ENCODE peak calls at places on chromosome 16, in five cellular contexts. One of them, this sample, is unnamed.

GRCh38 chr16:19833581-19833980 is 51.1 kb downstream of the GPRC5B start:
- DNase-seq in HepG2: no peak
- DNase-seq in HCT116: no peak
- DNase-seq in GM12878: no peak
- DNase-seq in SK-N-SH: no peak
- DNase-seq in this sample: no peak

GRCh38 chr16:85485379-85485778 is 127.7 kb upstream of the GSE1 start:
- DNase-seq in HepG2: no peak
- DNase-seq in HCT116: no peak
- DNase-seq in GM12878: no peak
- DNase-seq in SK-N-SH: no peak
- DNase-seq in this sample: no peak

GRCh38 chr16:85832578-85833539 is 33.4 kb downstream of the COX4I1 start:
- DNase-seq in HepG2: no peak
- DNase-seq in HCT116: no peak
- DNase-seq in GM12878: no peak
- DNase-seq in SK-N-SH: no peak
- DNase-seq in this sample: no peak

GRCh38 chr16:64278196-64278595 is 843.7 kb downstream of the CDH11 start:
- DNase-seq in HepG2: no peak
- DNase-seq in HCT116: no peak
- DNase-seq in GM12878: no peak
- DNase-seq in SK-N-SH: no peak
- DNase-seq in this sample: no peak

GRCh38 chr16:68289202-68289601 is 21.5 kb downstream of the SLC7A6OS start:
- DNase-seq in HepG2: no peak
- DNase-seq in HCT116: no peak
- DNase-seq in GM12878: no peak
- DNase-seq in SK-N-SH: no peak
- DNase-seq in this sample: no peak

GRCh38 chr16:4053663-4054479 is 62.4 kb downstream of the ADCY9 start:
- DNase-seq in HepG2: no peak
- DNase-seq in HCT116: peak; percentile 12
- DNase-seq in GM12878: no peak
- DNase-seq in SK-N-SH: no peak
- DNase-seq in this sample: no peak

GRCh38 chr16:15960124-15960971 is 10.9 kb downstream of the ABCC1 start:
- DNase-seq in HepG2: no peak
- DNase-seq in HCT116: no peak
- DNase-seq in GM12878: no peak
- DNase-seq in SK-N-SH: no peak
- DNase-seq in this sample: no peak

GRCh38 chr16:1309888-1310831 is 724 bp downstream of the UBE2I start:
- DNase-seq in HepG2: no peak
- DNase-seq in HCT116: no peak
- DNase-seq in GM12878: no peak
- DNase-seq in SK-N-SH: peak; percentile 67
- DNase-seq in this sample: no peak

GRCh38 chr16:71693168-71693567 is 31.3 kb downstream of the PHLPP2 start:
- DNase-seq in HepG2: no peak
- DNase-seq in HCT116: no peak
- DNase-seq in GM12878: no peak
- DNase-seq in SK-N-SH: no peak
- DNase-seq in this sample: no peak

GRCh38 chr16:52456368-52456767 is 90.6 kb downstream of the TOX3 start:
- DNase-seq in HepG2: peak; percentile 95
- DNase-seq in HCT116: no peak
- DNase-seq in GM12878: no peak
- DNase-seq in SK-N-SH: no peak
- DNase-seq in this sample: no peak

GRCh38 chr16:89557230-89557935 is 3.1 kb upstream of the RPL13 start:
- DNase-seq in HepG2: peak; percentile 90
- DNase-seq in HCT116: peak; percentile 77
- DNase-seq in GM12878: no peak
- DNase-seq in SK-N-SH: peak; percentile 88
- DNase-seq in this sample: peak; percentile 72
- TF ChIP-seq YY1 in HepG2: peak; percentile 56
- TF ChIP-seq YY1 in HCT116: no peak
- TF ChIP-seq YY1 in GM12878: peak; percentile 39
- TF ChIP-seq YY1 in SK-N-SH: no peak
- TF ChIP-seq YY1 in this sample: no peak

GRCh38 chr16:62573466-62573865 is 537.2 kb upstream of the CDH8 start:
- DNase-seq in HepG2: no peak
- DNase-seq in HCT116: no peak
- DNase-seq in GM12878: no peak
- DNase-seq in SK-N-SH: no peak
- DNase-seq in this sample: no peak

GRCh38 chr16:62576636-62577035 is 540.4 kb upstream of the CDH8 start:
- DNase-seq in HepG2: no peak
- DNase-seq in HCT116: no peak
- DNase-seq in GM12878: no peak
- DNase-seq in SK-N-SH: no peak
- DNase-seq in this sample: no peak
- TF ChIP-seq YY1 in HepG2: no peak
- TF ChIP-seq YY1 in HCT116: no peak
- TF ChIP-seq YY1 in GM12878: no peak
- TF ChIP-seq YY1 in SK-N-SH: no peak
- TF ChIP-seq YY1 in this sample: no peak

DNA sequence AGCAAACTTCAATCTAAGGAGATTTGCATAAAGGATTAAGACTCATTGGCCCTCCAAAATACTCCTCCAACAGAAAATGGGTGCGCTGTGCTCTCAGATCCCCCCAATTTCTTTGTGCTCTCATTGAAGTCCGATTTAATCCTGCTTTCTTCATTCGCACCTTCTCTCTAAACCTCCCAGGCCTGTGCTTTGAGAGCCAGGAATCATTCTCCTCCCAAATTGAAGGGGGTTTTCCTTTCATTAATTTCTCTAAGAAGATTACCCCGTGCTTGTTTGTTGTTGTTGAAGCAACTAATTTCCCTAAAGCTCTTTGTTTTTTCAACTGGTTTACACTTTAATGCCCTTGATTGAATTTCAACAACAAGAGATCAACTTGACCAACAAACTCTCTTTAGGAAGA is 304.2 kb upstream of the IRX3 start:
- DNase-seq in HepG2: no peak
- DNase-seq in HCT116: no peak
- DNase-seq in GM12878: no peak
- DNase-seq in SK-N-SH: no peak
- DNase-seq in this sample: no peak
- TF ChIP-seq YY1 in HepG2: no peak
- TF ChIP-seq YY1 in HCT116: no peak
- TF ChIP-seq YY1 in GM12878: no peak
- TF ChIP-seq YY1 in SK-N-SH: no peak
- TF ChIP-seq YY1 in this sample: no peak

GRCh38 chr16:53781023-53781605 is 77.2 kb downstream of the FTO start:
- DNase-seq in HepG2: peak; percentile 68
- DNase-seq in HCT116: no peak
- DNase-seq in GM12878: no peak
- DNase-seq in SK-N-SH: no peak
- DNase-seq in this sample: no peak
- TF ChIP-seq YY1 in HepG2: no peak
- TF ChIP-seq YY1 in HCT116: no peak
- TF ChIP-seq YY1 in GM12878: no peak
- TF ChIP-seq YY1 in SK-N-SH: no peak
- TF ChIP-seq YY1 in this sample: no peak

DNA sequence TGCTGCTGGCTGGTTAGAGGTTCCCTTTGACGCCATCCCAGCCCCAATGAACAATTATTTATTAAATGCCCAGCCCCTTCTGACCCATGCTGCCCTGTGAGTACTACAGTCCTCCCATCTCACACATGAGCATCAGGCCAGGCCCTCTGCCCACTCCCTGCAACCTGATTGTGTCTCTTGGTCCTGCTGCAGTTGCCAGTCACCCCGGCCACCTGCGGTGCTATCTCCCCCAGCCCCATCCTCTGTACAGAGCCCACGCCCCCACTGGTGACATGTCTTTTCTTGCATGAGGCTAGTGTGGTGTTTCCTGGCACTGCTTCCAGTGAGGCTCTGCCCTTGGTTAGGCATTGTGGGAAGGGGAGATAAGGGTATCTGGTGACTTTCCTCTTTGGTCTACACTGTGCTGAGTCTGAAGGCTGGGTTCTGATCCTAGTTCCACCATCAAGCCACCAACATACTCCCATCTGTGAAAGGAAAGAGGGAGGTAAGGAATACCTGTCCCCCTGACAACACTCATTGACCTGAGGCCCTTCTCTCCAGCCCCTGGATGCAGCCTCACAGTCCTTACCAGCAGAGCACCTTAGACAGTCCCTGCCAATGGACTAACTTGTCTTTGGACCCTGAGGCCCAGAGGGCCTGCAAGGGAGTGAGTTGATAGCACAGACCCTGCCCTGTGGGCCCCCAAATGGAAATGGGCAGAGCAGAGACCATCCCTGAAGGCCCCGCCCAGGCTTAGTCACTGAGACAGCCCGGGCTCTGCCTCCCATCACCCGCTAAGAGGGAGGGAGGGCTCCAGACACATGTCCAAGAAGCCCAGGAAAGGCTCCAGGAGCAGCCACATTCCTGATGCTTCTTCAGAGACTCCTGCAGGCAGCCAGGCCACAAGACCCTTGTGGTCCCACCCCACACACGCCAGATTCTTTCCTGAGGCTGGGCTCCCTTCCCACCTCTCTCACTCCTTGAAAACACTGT is 11.3 kb downstream of the CX3CL1 start:
- DNase-seq in HepG2: peak; percentile 44
- DNase-seq in HCT116: no peak
- DNase-seq in GM12878: no peak
- DNase-seq in SK-N-SH: no peak
- DNase-seq in this sample: peak; percentile 40
- TF ChIP-seq YY1 in HepG2: no peak
- TF ChIP-seq YY1 in HCT116: no peak
- TF ChIP-seq YY1 in GM12878: no peak
- TF ChIP-seq YY1 in SK-N-SH: no peak
- TF ChIP-seq YY1 in this sample: no peak

GRCh38 chr16:11379420-11379819 is 34.2 kb downstream of the RMI2 start:
- DNase-seq in HepG2: no peak
- DNase-seq in HCT116: no peak
- DNase-seq in GM12878: peak; percentile 71
- DNase-seq in SK-N-SH: no peak
- DNase-seq in this sample: no peak
- TF ChIP-seq YY1 in HepG2: no peak
- TF ChIP-seq YY1 in HCT116: no peak
- TF ChIP-seq YY1 in GM12878: no peak
- TF ChIP-seq YY1 in SK-N-SH: no peak
- TF ChIP-seq YY1 in this sample: no peak

DNA sequence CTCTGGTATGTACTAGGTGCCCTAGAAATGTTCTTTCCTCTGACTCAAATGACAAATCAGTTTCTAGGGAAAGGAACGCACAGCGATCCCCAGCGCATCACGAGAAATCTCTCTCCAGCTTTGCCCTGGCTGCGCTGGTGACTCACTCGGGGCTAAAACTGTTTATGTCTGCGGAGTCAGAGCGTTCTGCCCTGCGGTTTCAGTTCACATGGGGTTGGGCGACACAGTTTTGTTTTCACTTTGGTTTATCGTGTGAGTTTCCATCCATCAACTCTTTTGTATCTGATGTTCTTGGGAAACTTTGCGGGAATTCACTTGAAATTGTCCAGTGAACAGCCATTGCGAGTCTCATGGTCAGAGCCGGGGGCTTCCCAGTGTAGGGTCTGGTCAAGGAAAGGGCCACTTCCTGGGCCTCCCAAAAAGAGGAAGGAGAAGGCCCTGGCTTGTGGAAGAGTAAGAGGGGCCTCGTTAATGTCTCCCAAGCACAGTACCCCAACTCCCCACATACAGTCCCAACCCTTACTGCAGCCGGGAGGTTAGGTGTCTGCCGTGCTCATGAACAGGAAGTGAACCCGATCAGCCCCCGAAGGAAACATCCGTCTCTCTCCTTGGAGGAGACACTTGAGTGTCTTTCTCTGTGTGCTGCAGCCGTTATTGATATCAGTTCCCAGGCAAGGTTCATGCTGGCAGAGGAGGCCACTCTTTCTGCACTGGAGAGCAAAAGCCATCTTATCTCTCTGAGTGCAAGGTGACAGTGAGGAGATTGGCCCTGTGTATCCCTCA is 643.2 kb downstream of the WWOX start:
- DNase-seq in HepG2: no peak
- DNase-seq in HCT116: no peak
- DNase-seq in GM12878: peak; percentile 83
- DNase-seq in SK-N-SH: no peak
- DNase-seq in this sample: no peak
- TF ChIP-seq YY1 in HepG2: no peak
- TF ChIP-seq YY1 in HCT116: no peak
- TF ChIP-seq YY1 in GM12878: no peak
- TF ChIP-seq YY1 in SK-N-SH: no peak
- TF ChIP-seq YY1 in this sample: no peak

DNA sequence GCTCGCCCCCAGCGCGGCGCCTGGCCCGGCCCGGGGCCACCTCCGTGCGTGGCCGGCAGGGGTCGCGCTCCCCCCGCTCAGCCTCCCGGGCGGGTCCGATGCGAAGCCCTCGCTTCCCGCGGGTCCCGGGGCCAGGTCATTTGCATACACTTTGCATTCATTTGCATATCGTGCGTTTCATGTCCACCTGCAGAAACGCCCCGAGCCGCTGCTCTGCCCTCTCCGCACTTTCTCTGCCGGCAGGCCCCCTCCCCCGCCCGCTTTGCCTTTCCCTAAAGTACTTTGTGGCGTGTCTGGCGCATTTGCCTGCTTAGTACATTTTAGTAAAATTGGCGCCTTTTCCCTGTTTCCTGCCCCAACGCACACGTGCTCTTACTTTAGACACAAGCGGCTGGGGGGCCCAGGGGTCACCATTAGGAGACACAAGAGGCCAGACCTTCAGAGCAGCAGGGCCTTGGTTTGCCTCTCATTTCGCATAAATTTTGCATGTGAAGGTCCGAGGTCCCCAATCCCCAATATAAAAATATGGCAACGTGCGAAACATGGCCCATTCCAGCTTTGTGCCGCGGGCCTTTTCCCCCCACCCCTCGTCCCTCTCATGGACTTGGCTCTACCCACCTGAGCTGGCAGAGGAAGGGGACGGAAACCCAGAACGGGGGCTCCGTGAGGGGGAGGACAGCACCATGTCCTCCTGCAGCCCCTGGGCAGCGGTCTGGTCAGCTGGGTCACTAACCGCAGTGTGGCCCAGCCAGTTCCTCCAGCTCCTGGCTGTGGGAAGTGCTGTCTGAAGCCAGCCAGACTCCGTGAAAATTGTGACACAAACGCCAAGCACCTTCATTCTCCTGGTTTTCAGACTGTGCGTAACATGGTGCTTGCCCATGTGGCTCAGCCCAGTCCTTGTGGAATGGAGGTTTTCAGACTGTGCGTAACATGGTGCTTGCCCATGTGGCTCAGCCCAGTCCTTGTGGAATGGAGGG is 34.8 kb downstream of the CBFA2T3 start:
- DNase-seq in HepG2: no peak
- DNase-seq in HCT116: peak; percentile 36
- DNase-seq in GM12878: no peak
- DNase-seq in SK-N-SH: peak; percentile 95
- DNase-seq in this sample: peak; percentile 43
- TF ChIP-seq YY1 in HepG2: peak; percentile 41
- TF ChIP-seq YY1 in HCT116: no peak
- TF ChIP-seq YY1 in GM12878: peak; percentile 71
- TF ChIP-seq YY1 in SK-N-SH: no peak
- TF ChIP-seq YY1 in this sample: no peak

This sample was measured in NT2/D1.